ENCODE peak calls at places on chromosome 14, in nine cellular contexts. One of them, this sample, is unnamed.

GRCh38 chr14:90508536-90509254 is 111.9 kb downstream of the CALM1 start:
- DNase-seq in activated CD4-positive, alpha-beta T cell treated with anti-CD3 and anti-CD28 coated beads, Interleukin-2, amount 50 U/mL, for 48 hours: no peak
- DNase-seq in neuronal stem cell: no peak
- DNase-seq in NCI-H2081: no peak
- DNase-seq in HFFc6: no peak
- DNase-seq in stimulated activated CD4-positive, alpha-beta T cell treated with anti-CD3 and anti-CD28 coated beads, Interleukin-4, amount 100 ng/mL, for 24 hours: no peak
- DNase-seq in effector memory CD8-positive, alpha-beta T cell: no peak
- DNase-seq in BJ: no peak
- DNase-seq in hypothalamus: no peak
- DNase-seq in this sample: no peak

GRCh38 chr14:45807187-45807586 is 554.2 kb upstream of the MIS18BP1 start:
- DNase-seq in stimulated activated CD4-positive, alpha-beta T cell treated with anti-CD3 and anti-CD28 coated beads, Interleukin-4, amount 100 ng/mL, for 24 hours: no peak
- DNase-seq in NCI-H2081: no peak
- DNase-seq in activated CD4-positive, alpha-beta T cell treated with anti-CD3 and anti-CD28 coated beads, Interleukin-2, amount 50 U/mL, for 48 hours: no peak
- DNase-seq in neuronal stem cell: no peak
- DNase-seq in BJ: no peak
- DNase-seq in hypothalamus: no peak
- DNase-seq in effector memory CD8-positive, alpha-beta T cell: no peak
- DNase-seq in HFFc6: no peak
- DNase-seq in this sample: no peak

GRCh38 chr14:101823511-101824120 is 62.1 kb downstream of the PPP2R5C start:
- DNase-seq in activated CD4-positive, alpha-beta T cell treated with anti-CD3 and anti-CD28 coated beads, Interleukin-2, amount 50 U/mL, for 48 hours: peak; percentile 83
- DNase-seq in BJ: no peak
- DNase-seq in HFFc6: no peak
- DNase-seq in stimulated activated CD4-positive, alpha-beta T cell treated with anti-CD3 and anti-CD28 coated beads, Interleukin-4, amount 100 ng/mL, for 24 hours: peak; percentile 88
- DNase-seq in effector memory CD8-positive, alpha-beta T cell: peak; percentile 66
- DNase-seq in neuronal stem cell: no peak
- DNase-seq in NCI-H2081: no peak
- DNase-seq in hypothalamus: no peak
- DNase-seq in this sample: no peak

GRCh38 chr14:89359477-89360222 is 57.4 kb downstream of the FOXN3 start:
- DNase-seq in HFFc6: no peak
- DNase-seq in BJ: no peak
- DNase-seq in NCI-H2081: no peak
- DNase-seq in activated CD4-positive, alpha-beta T cell treated with anti-CD3 and anti-CD28 coated beads, Interleukin-2, amount 50 U/mL, for 48 hours: no peak
- DNase-seq in stimulated activated CD4-positive, alpha-beta T cell treated with anti-CD3 and anti-CD28 coated beads, Interleukin-4, amount 100 ng/mL, for 24 hours: no peak
- DNase-seq in hypothalamus: no peak
- DNase-seq in neuronal stem cell: no peak
- DNase-seq in effector memory CD8-positive, alpha-beta T cell: no peak
- DNase-seq in this sample: no peak

GRCh38 chr14:30971586-30971985 is 53.9 kb upstream of the AP4S1 start:
- DNase-seq in activated CD4-positive, alpha-beta T cell treated with anti-CD3 and anti-CD28 coated beads, Interleukin-2, amount 50 U/mL, for 48 hours: no peak
- DNase-seq in HFFc6: no peak
- DNase-seq in effector memory CD8-positive, alpha-beta T cell: no peak
- DNase-seq in stimulated activated CD4-positive, alpha-beta T cell treated with anti-CD3 and anti-CD28 coated beads, Interleukin-4, amount 100 ng/mL, for 24 hours: no peak
- DNase-seq in neuronal stem cell: no peak
- DNase-seq in hypothalamus: no peak
- DNase-seq in NCI-H2081: no peak
- DNase-seq in BJ: no peak
- DNase-seq in this sample: no peak

GRCh38 chr14:83172363-83172762 is 1638.7 kb upstream of the SEL1L start:
- DNase-seq in effector memory CD8-positive, alpha-beta T cell: no peak
- DNase-seq in hypothalamus: no peak
- DNase-seq in BJ: no peak
- DNase-seq in HFFc6: peak; percentile 71
- DNase-seq in activated CD4-positive, alpha-beta T cell treated with anti-CD3 and anti-CD28 coated beads, Interleukin-2, amount 50 U/mL, for 48 hours: no peak
- DNase-seq in neuronal stem cell: no peak
- DNase-seq in stimulated activated CD4-positive, alpha-beta T cell treated with anti-CD3 and anti-CD28 coated beads, Interleukin-4, amount 100 ng/mL, for 24 hours: no peak
- DNase-seq in NCI-H2081: no peak
- DNase-seq in this sample: no peak

GRCh38 chr14:54381821-54382220 is 15.0 kb upstream of the CDKN3 start:
- DNase-seq in stimulated activated CD4-positive, alpha-beta T cell treated with anti-CD3 and anti-CD28 coated beads, Interleukin-4, amount 100 ng/mL, for 24 hours: no peak
- DNase-seq in effector memory CD8-positive, alpha-beta T cell: no peak
- DNase-seq in hypothalamus: no peak
- DNase-seq in activated CD4-positive, alpha-beta T cell treated with anti-CD3 and anti-CD28 coated beads, Interleukin-2, amount 50 U/mL, for 48 hours: no peak
- DNase-seq in neuronal stem cell: no peak
- DNase-seq in HFFc6: no peak
- DNase-seq in NCI-H2081: no peak
- DNase-seq in BJ: no peak
- DNase-seq in this sample: no peak

GRCh38 chr14:76904100-76904739 is 78.0 kb downstream of the LRRC74A start:
- DNase-seq in BJ: peak; percentile 93
- DNase-seq in hypothalamus: peak; percentile 22
- DNase-seq in NCI-H2081: no peak
- DNase-seq in effector memory CD8-positive, alpha-beta T cell: no peak
- DNase-seq in stimulated activated CD4-positive, alpha-beta T cell treated with anti-CD3 and anti-CD28 coated beads, Interleukin-4, amount 100 ng/mL, for 24 hours: no peak
- DNase-seq in activated CD4-positive, alpha-beta T cell treated with anti-CD3 and anti-CD28 coated beads, Interleukin-2, amount 50 U/mL, for 48 hours: no peak
- DNase-seq in neuronal stem cell: no peak
- DNase-seq in HFFc6: peak; percentile 94
- DNase-seq in this sample: no peak

GRCh38 chr14:59695198-59695597 is 118.6 kb upstream of the CCDC175 start:
- DNase-seq in activated CD4-positive, alpha-beta T cell treated with anti-CD3 and anti-CD28 coated beads, Interleukin-2, amount 50 U/mL, for 48 hours: no peak
- DNase-seq in neuronal stem cell: no peak
- DNase-seq in NCI-H2081: no peak
- DNase-seq in effector memory CD8-positive, alpha-beta T cell: no peak
- DNase-seq in HFFc6: no peak
- DNase-seq in stimulated activated CD4-positive, alpha-beta T cell treated with anti-CD3 and anti-CD28 coated beads, Interleukin-4, amount 100 ng/mL, for 24 hours: no peak
- DNase-seq in hypothalamus: peak; percentile 25
- DNase-seq in BJ: no peak
- DNase-seq in this sample: no peak

GRCh38 chr14:23183479-23183878 is at the start of gene SLC7A8:
- DNase-seq in effector memory CD8-positive, alpha-beta T cell: no peak
- DNase-seq in activated CD4-positive, alpha-beta T cell treated with anti-CD3 and anti-CD28 coated beads, Interleukin-2, amount 50 U/mL, for 48 hours: peak; percentile 37
- DNase-seq in NCI-H2081: no peak
- DNase-seq in BJ: no peak
- DNase-seq in hypothalamus: peak; percentile 40
- DNase-seq in HFFc6: no peak
- DNase-seq in stimulated activated CD4-positive, alpha-beta T cell treated with anti-CD3 and anti-CD28 coated beads, Interleukin-4, amount 100 ng/mL, for 24 hours: peak; percentile 16
- DNase-seq in neuronal stem cell: no peak
- DNase-seq in this sample: no peak

GRCh38 chr14:89067293-89067972 is 243.0 kb downstream of the TTC8 start:
- DNase-seq in stimulated activated CD4-positive, alpha-beta T cell treated with anti-CD3 and anti-CD28 coated beads, Interleukin-4, amount 100 ng/mL, for 24 hours: no peak
- DNase-seq in neuronal stem cell: no peak
- DNase-seq in NCI-H2081: no peak
- DNase-seq in hypothalamus: no peak
- DNase-seq in effector memory CD8-positive, alpha-beta T cell: peak; percentile 2
- DNase-seq in activated CD4-positive, alpha-beta T cell treated with anti-CD3 and anti-CD28 coated beads, Interleukin-2, amount 50 U/mL, for 48 hours: no peak
- DNase-seq in BJ: no peak
- DNase-seq in HFFc6: no peak
- DNase-seq in this sample: no peak

GRCh38 chr14:22427771-22428228 is 161.2 kb downstream of the DAD1 start:
- DNase-seq in BJ: peak; percentile 3
- DNase-seq in NCI-H2081: no peak
- DNase-seq in HFFc6: no peak
- DNase-seq in hypothalamus: no peak
- DNase-seq in stimulated activated CD4-positive, alpha-beta T cell treated with anti-CD3 and anti-CD28 coated beads, Interleukin-4, amount 100 ng/mL, for 24 hours: no peak
- DNase-seq in effector memory CD8-positive, alpha-beta T cell: no peak
- DNase-seq in activated CD4-positive, alpha-beta T cell treated with anti-CD3 and anti-CD28 coated beads, Interleukin-2, amount 50 U/mL, for 48 hours: no peak
- DNase-seq in neuronal stem cell: no peak
- DNase-seq in this sample: no peak

GRCh38 chr14:21525571-21525970 is 575 bp downstream of the SALL2 start:
- DNase-seq in BJ: no peak
- DNase-seq in NCI-H2081: no peak
- DNase-seq in effector memory CD8-positive, alpha-beta T cell: no peak
- DNase-seq in stimulated activated CD4-positive, alpha-beta T cell treated with anti-CD3 and anti-CD28 coated beads, Interleukin-4, amount 100 ng/mL, for 24 hours: no peak
- DNase-seq in neuronal stem cell: no peak
- DNase-seq in activated CD4-positive, alpha-beta T cell treated with anti-CD3 and anti-CD28 coated beads, Interleukin-2, amount 50 U/mL, for 48 hours: no peak
- DNase-seq in HFFc6: no peak
- DNase-seq in hypothalamus: peak; percentile 21
- DNase-seq in this sample: peak; percentile 50

GRCh38 chr14:104395941-104396681 is 183.5 kb upstream of the C14orf180 start:
- DNase-seq in stimulated activated CD4-positive, alpha-beta T cell treated with anti-CD3 and anti-CD28 coated beads, Interleukin-4, amount 100 ng/mL, for 24 hours: no peak
- DNase-seq in neuronal stem cell: no peak
- DNase-seq in activated CD4-positive, alpha-beta T cell treated with anti-CD3 and anti-CD28 coated beads, Interleukin-2, amount 50 U/mL, for 48 hours: no peak
- DNase-seq in HFFc6: no peak
- DNase-seq in effector memory CD8-positive, alpha-beta T cell: no peak
- DNase-seq in BJ: no peak
- DNase-seq in hypothalamus: no peak
- DNase-seq in NCI-H2081: no peak
- DNase-seq in this sample: no peak

GRCh38 chr14:54200726-54201125 is 196.1 kb upstream of the CDKN3 start:
- DNase-seq in activated CD4-positive, alpha-beta T cell treated with anti-CD3 and anti-CD28 coated beads, Interleukin-2, amount 50 U/mL, for 48 hours: no peak
- DNase-seq in effector memory CD8-positive, alpha-beta T cell: no peak
- DNase-seq in hypothalamus: no peak
- DNase-seq in stimulated activated CD4-positive, alpha-beta T cell treated with anti-CD3 and anti-CD28 coated beads, Interleukin-4, amount 100 ng/mL, for 24 hours: no peak
- DNase-seq in BJ: peak; percentile 43
- DNase-seq in NCI-H2081: no peak
- DNase-seq in HFFc6: peak; percentile 94
- DNase-seq in neuronal stem cell: no peak
- DNase-seq in this sample: no peak

GRCh38 chr14:63713765-63714164 is 14.1 kb downstream of the SGPP1 start:
- DNase-seq in HFFc6: peak; percentile 54
- DNase-seq in NCI-H2081: no peak
- DNase-seq in BJ: no peak
- DNase-seq in effector memory CD8-positive, alpha-beta T cell: no peak
- DNase-seq in activated CD4-positive, alpha-beta T cell treated with anti-CD3 and anti-CD28 coated beads, Interleukin-2, amount 50 U/mL, for 48 hours: no peak
- DNase-seq in neuronal stem cell: no peak
- DNase-seq in hypothalamus: no peak
- DNase-seq in stimulated activated CD4-positive, alpha-beta T cell treated with anti-CD3 and anti-CD28 coated beads, Interleukin-4, amount 100 ng/mL, for 24 hours: no peak
- DNase-seq in this sample: no peak

GRCh38 chr14:82067221-82067620 is 533.6 kb upstream of the SEL1L start:
- DNase-seq in effector memory CD8-positive, alpha-beta T cell: no peak
- DNase-seq in BJ: no peak
- DNase-seq in neuronal stem cell: no peak
- DNase-seq in HFFc6: no peak
- DNase-seq in hypothalamus: no peak
- DNase-seq in NCI-H2081: no peak
- DNase-seq in activated CD4-positive, alpha-beta T cell treated with anti-CD3 and anti-CD28 coated beads, Interleukin-2, amount 50 U/mL, for 48 hours: no peak
- DNase-seq in stimulated activated CD4-positive, alpha-beta T cell treated with anti-CD3 and anti-CD28 coated beads, Interleukin-4, amount 100 ng/mL, for 24 hours: no peak
- DNase-seq in this sample: no peak

GRCh38 chr14:105919458-105920150 is 393.2 kb downstream of the TMEM121 start:
- DNase-seq in hypothalamus: no peak
- DNase-seq in effector memory CD8-positive, alpha-beta T cell: no peak
- DNase-seq in neuronal stem cell: no peak
- DNase-seq in activated CD4-positive, alpha-beta T cell treated with anti-CD3 and anti-CD28 coated beads, Interleukin-2, amount 50 U/mL, for 48 hours: no peak
- DNase-seq in BJ: no peak
- DNase-seq in HFFc6: no peak
- DNase-seq in stimulated activated CD4-positive, alpha-beta T cell treated with anti-CD3 and anti-CD28 coated beads, Interleukin-4, amount 100 ng/mL, for 24 hours: no peak
- DNase-seq in NCI-H2081: no peak
- DNase-seq in this sample: no peak

GRCh38 chr14:75822522-75823288 is 159.1 kb downstream of the TGFB3 start:
- DNase-seq in effector memory CD8-positive, alpha-beta T cell: no peak
- DNase-seq in hypothalamus: no peak
- DNase-seq in activated CD4-positive, alpha-beta T cell treated with anti-CD3 and anti-CD28 coated beads, Interleukin-2, amount 50 U/mL, for 48 hours: no peak
- DNase-seq in neuronal stem cell: no peak
- DNase-seq in HFFc6: peak; percentile 79
- DNase-seq in NCI-H2081: no peak
- DNase-seq in BJ: peak; percentile 51
- DNase-seq in stimulated activated CD4-positive, alpha-beta T cell treated with anti-CD3 and anti-CD28 coated beads, Interleukin-4, amount 100 ng/mL, for 24 hours: no peak
- DNase-seq in this sample: no peak

GRCh38 chr14:55101698-55102097 is 27.4 kb upstream of the LGALS3 start:
- DNase-seq in activated CD4-positive, alpha-beta T cell treated with anti-CD3 and anti-CD28 coated beads, Interleukin-2, amount 50 U/mL, for 48 hours: no peak
- DNase-seq in neuronal stem cell: no peak
- DNase-seq in stimulated activated CD4-positive, alpha-beta T cell treated with anti-CD3 and anti-CD28 coated beads, Interleukin-4, amount 100 ng/mL, for 24 hours: no peak
- DNase-seq in effector memory CD8-positive, alpha-beta T cell: no peak
- DNase-seq in NCI-H2081: no peak
- DNase-seq in BJ: no peak
- DNase-seq in hypothalamus: no peak
- DNase-seq in HFFc6: no peak
- DNase-seq in this sample: no peak

GRCh38 chr14:69291396-69291795 is 31.4 kb downstream of the GALNT16 start:
- DNase-seq in stimulated activated CD4-positive, alpha-beta T cell treated with anti-CD3 and anti-CD28 coated beads, Interleukin-4, amount 100 ng/mL, for 24 hours: no peak
- DNase-seq in effector memory CD8-positive, alpha-beta T cell: no peak
- DNase-seq in NCI-H2081: no peak
- DNase-seq in BJ: no peak
- DNase-seq in neuronal stem cell: no peak
- DNase-seq in activated CD4-positive, alpha-beta T cell treated with anti-CD3 and anti-CD28 coated beads, Interleukin-2, amount 50 U/mL, for 48 hours: no peak
- DNase-seq in hypothalamus: no peak
- DNase-seq in HFFc6: no peak
- DNase-seq in this sample: no peak

GRCh38 chr14:52043690-52044089 is 25.2 kb downstream of the NID2 start:
- DNase-seq in activated CD4-positive, alpha-beta T cell treated with anti-CD3 and anti-CD28 coated beads, Interleukin-2, amount 50 U/mL, for 48 hours: peak; percentile 60
- DNase-seq in stimulated activated CD4-positive, alpha-beta T cell treated with anti-CD3 and anti-CD28 coated beads, Interleukin-4, amount 100 ng/mL, for 24 hours: peak; percentile 43
- DNase-seq in hypothalamus: no peak
- DNase-seq in NCI-H2081: no peak
- DNase-seq in BJ: no peak
- DNase-seq in HFFc6: no peak
- DNase-seq in effector memory CD8-positive, alpha-beta T cell: peak; percentile 15
- DNase-seq in neuronal stem cell: no peak
- DNase-seq in this sample: peak; percentile 39

GRCh38 chr14:92247347-92247746 is 75.6 kb upstream of the SLC24A4 start:
- DNase-seq in HFFc6: no peak
- DNase-seq in NCI-H2081: no peak
- DNase-seq in BJ: no peak
- DNase-seq in hypothalamus: no peak
- DNase-seq in stimulated activated CD4-positive, alpha-beta T cell treated with anti-CD3 and anti-CD28 coated beads, Interleukin-4, amount 100 ng/mL, for 24 hours: no peak
- DNase-seq in activated CD4-positive, alpha-beta T cell treated with anti-CD3 and anti-CD28 coated beads, Interleukin-2, amount 50 U/mL, for 48 hours: no peak
- DNase-seq in neuronal stem cell: no peak
- DNase-seq in effector memory CD8-positive, alpha-beta T cell: no peak
- DNase-seq in this sample: no peak

GRCh38 chr14:71225108-71225507 is 317.8 kb downstream of the PCNX1 start:
- DNase-seq in BJ: no peak
- DNase-seq in stimulated activated CD4-positive, alpha-beta T cell treated with anti-CD3 and anti-CD28 coated beads, Interleukin-4, amount 100 ng/mL, for 24 hours: no peak
- DNase-seq in hypothalamus: no peak
- DNase-seq in effector memory CD8-positive, alpha-beta T cell: no peak
- DNase-seq in NCI-H2081: no peak
- DNase-seq in neuronal stem cell: no peak
- DNase-seq in HFFc6: no peak
- DNase-seq in activated CD4-positive, alpha-beta T cell treated with anti-CD3 and anti-CD28 coated beads, Interleukin-2, amount 50 U/mL, for 48 hours: no peak
- DNase-seq in this sample: no peak

GRCh38 chr14:74763803-74764531 is 851 bp downstream of the YLPM1 start:
- DNase-seq in neuronal stem cell: no peak
- DNase-seq in hypothalamus: no peak
- DNase-seq in effector memory CD8-positive, alpha-beta T cell: no peak
- DNase-seq in stimulated activated CD4-positive, alpha-beta T cell treated with anti-CD3 and anti-CD28 coated beads, Interleukin-4, amount 100 ng/mL, for 24 hours: peak; percentile 11
- DNase-seq in HFFc6: peak; percentile 7
- DNase-seq in NCI-H2081: no peak
- DNase-seq in BJ: no peak
- DNase-seq in activated CD4-positive, alpha-beta T cell treated with anti-CD3 and anti-CD28 coated beads, Interleukin-2, amount 50 U/mL, for 48 hours: peak; percentile 28
- DNase-seq in this sample: no peak

GRCh38 chr14:20048202-20048601 is 11.6 kb upstream of the OR4L1 start:
- DNase-seq in HFFc6: no peak
- DNase-seq in stimulated activated CD4-positive, alpha-beta T cell treated with anti-CD3 and anti-CD28 coated beads, Interleukin-4, amount 100 ng/mL, for 24 hours: no peak
- DNase-seq in neuronal stem cell: no peak
- DNase-seq in hypothalamus: no peak
- DNase-seq in activated CD4-positive, alpha-beta T cell treated with anti-CD3 and anti-CD28 coated beads, Interleukin-2, amount 50 U/mL, for 48 hours: no peak
- DNase-seq in BJ: no peak
- DNase-seq in NCI-H2081: no peak
- DNase-seq in effector memory CD8-positive, alpha-beta T cell: no peak
- DNase-seq in this sample: no peak

GRCh38 chr14:61121293-61121897 is 140.3 kb downstream of the SLC38A6 start:
- DNase-seq in HFFc6: no peak
- DNase-seq in BJ: no peak
- DNase-seq in effector memory CD8-positive, alpha-beta T cell: no peak
- DNase-seq in NCI-H2081: no peak
- DNase-seq in neuronal stem cell: no peak
- DNase-seq in stimulated activated CD4-positive, alpha-beta T cell treated with anti-CD3 and anti-CD28 coated beads, Interleukin-4, amount 100 ng/mL, for 24 hours: no peak
- DNase-seq in activated CD4-positive, alpha-beta T cell treated with anti-CD3 and anti-CD28 coated beads, Interleukin-2, amount 50 U/mL, for 48 hours: no peak
- DNase-seq in hypothalamus: no peak
- DNase-seq in this sample: no peak

GRCh38 chr14:58844544-58844943 is 206.8 kb downstream of the DACT1 start:
- DNase-seq in hypothalamus: no peak
- DNase-seq in activated CD4-positive, alpha-beta T cell treated with anti-CD3 and anti-CD28 coated beads, Interleukin-2, amount 50 U/mL, for 48 hours: no peak
- DNase-seq in effector memory CD8-positive, alpha-beta T cell: no peak
- DNase-seq in stimulated activated CD4-positive, alpha-beta T cell treated with anti-CD3 and anti-CD28 coated beads, Interleukin-4, amount 100 ng/mL, for 24 hours: no peak
- DNase-seq in neuronal stem cell: no peak
- DNase-seq in BJ: no peak
- DNase-seq in HFFc6: no peak
- DNase-seq in NCI-H2081: no peak
- DNase-seq in this sample: no peak

GRCh38 chr14:76953196-76953945 is 75.1 kb downstream of the IRF2BPL start:
- DNase-seq in stimulated activated CD4-positive, alpha-beta T cell treated with anti-CD3 and anti-CD28 coated beads, Interleukin-4, amount 100 ng/mL, for 24 hours: peak; percentile 49
- DNase-seq in HFFc6: peak; percentile 81
- DNase-seq in hypothalamus: peak; percentile 62
- DNase-seq in neuronal stem cell: no peak
- DNase-seq in activated CD4-positive, alpha-beta T cell treated with anti-CD3 and anti-CD28 coated beads, Interleukin-2, amount 50 U/mL, for 48 hours: peak; percentile 56
- DNase-seq in BJ: peak; percentile 47
- DNase-seq in effector memory CD8-positive, alpha-beta T cell: peak; percentile 27
- DNase-seq in NCI-H2081: no peak
- DNase-seq in this sample: no peak

GRCh38 chr14:101065696-101066694 is 162.5 kb upstream of the RTL1 start:
- DNase-seq in effector memory CD8-positive, alpha-beta T cell: no peak
- DNase-seq in stimulated activated CD4-positive, alpha-beta T cell treated with anti-CD3 and anti-CD28 coated beads, Interleukin-4, amount 100 ng/mL, for 24 hours: no peak
- DNase-seq in NCI-H2081: no peak
- DNase-seq in BJ: no peak
- DNase-seq in activated CD4-positive, alpha-beta T cell treated with anti-CD3 and anti-CD28 coated beads, Interleukin-2, amount 50 U/mL, for 48 hours: no peak
- DNase-seq in neuronal stem cell: no peak
- DNase-seq in hypothalamus: no peak
- DNase-seq in HFFc6: no peak
- DNase-seq in this sample: no peak

GRCh38 chr14:103072595-103073366 is 11.2 kb upstream of the LBHD2 start:
- DNase-seq in NCI-H2081: no peak
- DNase-seq in activated CD4-positive, alpha-beta T cell treated with anti-CD3 and anti-CD28 coated beads, Interleukin-2, amount 50 U/mL, for 48 hours: no peak
- DNase-seq in BJ: no peak
- DNase-seq in effector memory CD8-positive, alpha-beta T cell: no peak
- DNase-seq in HFFc6: no peak
- DNase-seq in stimulated activated CD4-positive, alpha-beta T cell treated with anti-CD3 and anti-CD28 coated beads, Interleukin-4, amount 100 ng/mL, for 24 hours: no peak
- DNase-seq in hypothalamus: no peak
- DNase-seq in neuronal stem cell: no peak
- DNase-seq in this sample: no peak

This sample was measured in COR-L47.